ENCODE peak calls at places on chromosomes 16 and 17, in ten cellular contexts. One of them, this sample, is unnamed.

GRCh38 chr16:73890524-73891500 is 405.8 kb upstream of the PSMD7 start:
- DNase-seq in heart right ventricle: no peak
- DNase-seq in upper lobe of right lung: no peak
- DNase-seq in A673: peak
- DNase-seq in AG04450: no peak
- DNase-seq in DND-41: peak
- DNase-seq in fibroblast of lung: peak
- DNase-seq in epithelial cell of esophagus: peak
- DNase-seq in cardiac fibroblast: peak
- DNase-seq in astrocyte of the spinal cord: no peak
- DNase-seq in this sample: no peak

GRCh38 chr17:75507712-75508111 is 7.6 kb downstream of the CASKIN2 start:
- DNase-seq in A673: no peak
- DNase-seq in fibroblast of lung: no peak
- DNase-seq in AG04450: no peak
- DNase-seq in astrocyte of the spinal cord: no peak
- DNase-seq in DND-41: no peak
- DNase-seq in heart right ventricle: no peak
- DNase-seq in upper lobe of right lung: no peak
- DNase-seq in epithelial cell of esophagus: no peak
- DNase-seq in cardiac fibroblast: no peak
- DNase-seq in this sample: no peak

GRCh38 chr16:80009971-80010659 is 409.6 kb upstream of the MAF start:
- DNase-seq in heart right ventricle: no peak
- DNase-seq in astrocyte of the spinal cord: no peak
- DNase-seq in A673: no peak
- DNase-seq in epithelial cell of esophagus: no peak
- DNase-seq in upper lobe of right lung: no peak
- DNase-seq in fibroblast of lung: no peak
- DNase-seq in DND-41: no peak
- DNase-seq in cardiac fibroblast: no peak
- DNase-seq in AG04450: no peak
- DNase-seq in this sample: no peak

GRCh38 chr17:27559996-27560481 is 70.9 kb upstream of the LGALS9 start:
- DNase-seq in upper lobe of right lung: no peak
- DNase-seq in fibroblast of lung: peak
- DNase-seq in astrocyte of the spinal cord: peak
- DNase-seq in DND-41: no peak
- DNase-seq in cardiac fibroblast: peak
- DNase-seq in epithelial cell of esophagus: peak
- DNase-seq in heart right ventricle: peak
- DNase-seq in AG04450: peak
- DNase-seq in A673: peak
- DNase-seq in this sample: no peak

GRCh38 chr16:89485701-89486246 is 4.6 kb downstream of the ANKRD11 start:
- DNase-seq in AG04450: no peak
- DNase-seq in cardiac fibroblast: no peak
- DNase-seq in epithelial cell of esophagus: no peak
- DNase-seq in astrocyte of the spinal cord: no peak
- DNase-seq in DND-41: no peak
- DNase-seq in upper lobe of right lung: no peak
- DNase-seq in A673: no peak
- DNase-seq in fibroblast of lung: no peak
- DNase-seq in heart right ventricle: no peak
- DNase-seq in this sample: no peak

GRCh38 chr16:83932955-83933673 is 19.9 kb upstream of the OSGIN1 start:
- DNase-seq in heart right ventricle: no peak
- DNase-seq in fibroblast of lung: no peak
- DNase-seq in astrocyte of the spinal cord: no peak
- DNase-seq in DND-41: no peak
- DNase-seq in upper lobe of right lung: no peak
- DNase-seq in AG04450: no peak
- DNase-seq in cardiac fibroblast: no peak
- DNase-seq in epithelial cell of esophagus: no peak
- DNase-seq in A673: no peak
- DNase-seq in this sample: no peak

GRCh38 chr16:84838383-84838948 is 18.7 kb downstream of the CRISPLD2 start:
- DNase-seq in A673: no peak
- DNase-seq in epithelial cell of esophagus: no peak
- DNase-seq in DND-41: no peak
- DNase-seq in heart right ventricle: no peak
- DNase-seq in upper lobe of right lung: no peak
- DNase-seq in astrocyte of the spinal cord: no peak
- DNase-seq in fibroblast of lung: peak
- DNase-seq in cardiac fibroblast: no peak
- DNase-seq in AG04450: no peak
- DNase-seq in this sample: no peak

GRCh38 chr16:20309786-20310185 is 17.5 kb downstream of the GP2 start:
- DNase-seq in fibroblast of lung: no peak
- DNase-seq in astrocyte of the spinal cord: no peak
- DNase-seq in upper lobe of right lung: no peak
- DNase-seq in cardiac fibroblast: no peak
- DNase-seq in DND-41: no peak
- DNase-seq in A673: no peak
- DNase-seq in AG04450: no peak
- DNase-seq in heart right ventricle: no peak
- DNase-seq in epithelial cell of esophagus: no peak
- DNase-seq in this sample: no peak

GRCh38 chr17:10767237-10767636 is 36.7 kb downstream of the TMEM238L start:
- DNase-seq in AG04450: no peak
- DNase-seq in upper lobe of right lung: no peak
- DNase-seq in DND-41: no peak
- DNase-seq in epithelial cell of esophagus: no peak
- DNase-seq in heart right ventricle: no peak
- DNase-seq in fibroblast of lung: no peak
- DNase-seq in A673: no peak
- DNase-seq in cardiac fibroblast: no peak
- DNase-seq in astrocyte of the spinal cord: no peak
- DNase-seq in this sample: no peak

GRCh38 chr17:48601184-48601527 is 3.6 kb downstream of the HOXB6 start:
- DNase-seq in cardiac fibroblast: no peak
- DNase-seq in fibroblast of lung: no peak
- DNase-seq in heart right ventricle: no peak
- DNase-seq in AG04450: no peak
- DNase-seq in upper lobe of right lung: no peak
- DNase-seq in DND-41: no peak
- DNase-seq in astrocyte of the spinal cord: no peak
- DNase-seq in A673: no peak
- DNase-seq in epithelial cell of esophagus: no peak
- DNase-seq in this sample: no peak
- H3K4me3 ChIP-seq in cardiac fibroblast: no peak
- H3K4me3 ChIP-seq in fibroblast of lung: no peak
- H3K4me3 ChIP-seq in heart right ventricle: no peak
- H3K4me3 ChIP-seq in AG04450: no peak
- H3K4me3 ChIP-seq in upper lobe of right lung: no peak
- H3K4me3 ChIP-seq in DND-41: no peak
- H3K4me3 ChIP-seq in astrocyte of the spinal cord: peak
- H3K4me3 ChIP-seq in A673: no peak
- H3K4me3 ChIP-seq in epithelial cell of esophagus: no peak
- H3K4me3 ChIP-seq in this sample: no peak

DNA sequence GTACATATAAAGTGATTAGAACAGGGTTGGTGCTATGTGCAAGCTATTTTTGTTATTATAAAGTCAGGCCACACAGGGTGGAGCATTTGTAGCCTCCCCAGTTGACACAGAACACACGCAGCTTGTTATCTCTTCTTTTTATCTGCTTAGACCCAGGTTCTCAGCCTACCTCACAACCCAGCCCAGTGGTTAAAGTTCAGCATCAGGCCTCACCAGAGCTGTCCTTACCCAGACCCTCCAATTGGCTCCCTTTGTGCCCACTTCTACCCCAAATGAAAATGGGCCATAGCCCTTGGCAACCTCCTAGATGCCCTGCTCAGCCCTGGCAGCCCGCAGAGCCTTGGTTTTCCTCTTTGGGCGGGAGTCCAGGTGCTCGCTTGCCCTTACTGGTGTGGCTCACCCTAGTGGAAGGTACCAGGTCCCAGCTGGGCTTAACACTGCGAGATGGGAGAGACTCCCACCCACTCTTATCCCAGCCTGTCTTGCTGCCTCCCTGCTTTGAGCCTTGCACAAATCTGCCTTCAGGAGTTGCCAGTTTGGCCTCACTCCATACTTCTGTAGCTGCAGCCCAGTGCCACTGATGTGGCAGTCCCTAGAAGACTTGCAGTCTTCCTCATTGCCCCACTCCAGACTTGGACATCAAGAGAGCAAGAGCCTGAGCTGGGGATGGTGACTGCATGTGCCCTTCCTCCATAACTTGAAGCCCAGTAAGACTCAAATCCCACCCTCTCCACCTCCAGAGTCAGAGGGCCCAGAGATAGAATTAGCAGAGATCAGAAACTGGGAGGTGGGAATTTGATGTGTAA is 1.2 kb upstream of the PIGS start:
- DNase-seq in DND-41: no peak
- DNase-seq in cardiac fibroblast: no peak
- DNase-seq in heart right ventricle: peak
- DNase-seq in upper lobe of right lung: no peak
- DNase-seq in fibroblast of lung: no peak
- DNase-seq in epithelial cell of esophagus: no peak
- DNase-seq in AG04450: no peak
- DNase-seq in astrocyte of the spinal cord: no peak
- DNase-seq in A673: no peak
- DNase-seq in this sample: peak
- H3K4me3 ChIP-seq in DND-41: peak
- H3K4me3 ChIP-seq in cardiac fibroblast: no peak
- H3K4me3 ChIP-seq in heart right ventricle: peak
- H3K4me3 ChIP-seq in upper lobe of right lung: peak
- H3K4me3 ChIP-seq in fibroblast of lung: peak
- H3K4me3 ChIP-seq in epithelial cell of esophagus: no peak
- H3K4me3 ChIP-seq in AG04450: no peak
- H3K4me3 ChIP-seq in astrocyte of the spinal cord: no peak
- H3K4me3 ChIP-seq in A673: peak
- H3K4me3 ChIP-seq in this sample: peak

GRCh38 chr17:40124279-40125141 is 2.7 kb downstream of the MSL1 start:
- DNase-seq in fibroblast of lung: peak
- DNase-seq in AG04450: no peak
- DNase-seq in heart right ventricle: no peak
- DNase-seq in epithelial cell of esophagus: peak
- DNase-seq in cardiac fibroblast: peak
- DNase-seq in DND-41: peak
- DNase-seq in A673: no peak
- DNase-seq in astrocyte of the spinal cord: no peak
- DNase-seq in upper lobe of right lung: no peak
- DNase-seq in this sample: peak
- H3K4me3 ChIP-seq in fibroblast of lung: peak
- H3K4me3 ChIP-seq in AG04450: peak
- H3K4me3 ChIP-seq in heart right ventricle: peak
- H3K4me3 ChIP-seq in epithelial cell of esophagus: peak
- H3K4me3 ChIP-seq in cardiac fibroblast: peak
- H3K4me3 ChIP-seq in DND-41: peak
- H3K4me3 ChIP-seq in A673: peak
- H3K4me3 ChIP-seq in astrocyte of the spinal cord: peak
- H3K4me3 ChIP-seq in upper lobe of right lung: peak
- H3K4me3 ChIP-seq in this sample: peak

GRCh38 chr17:12312692-12313091 is 292.0 kb downstream of the MAP2K4 start:
- DNase-seq in heart right ventricle: no peak
- DNase-seq in DND-41: no peak
- DNase-seq in A673: no peak
- DNase-seq in AG04450: no peak
- DNase-seq in cardiac fibroblast: no peak
- DNase-seq in astrocyte of the spinal cord: no peak
- DNase-seq in fibroblast of lung: no peak
- DNase-seq in epithelial cell of esophagus: no peak
- DNase-seq in upper lobe of right lung: no peak
- DNase-seq in this sample: no peak
- H3K4me3 ChIP-seq in heart right ventricle: no peak
- H3K4me3 ChIP-seq in DND-41: no peak
- H3K4me3 ChIP-seq in A673: no peak
- H3K4me3 ChIP-seq in AG04450: no peak
- H3K4me3 ChIP-seq in cardiac fibroblast: no peak
- H3K4me3 ChIP-seq in astrocyte of the spinal cord: no peak
- H3K4me3 ChIP-seq in fibroblast of lung: no peak
- H3K4me3 ChIP-seq in epithelial cell of esophagus: no peak
- H3K4me3 ChIP-seq in upper lobe of right lung: no peak
- H3K4me3 ChIP-seq in this sample: no peak

DNA sequence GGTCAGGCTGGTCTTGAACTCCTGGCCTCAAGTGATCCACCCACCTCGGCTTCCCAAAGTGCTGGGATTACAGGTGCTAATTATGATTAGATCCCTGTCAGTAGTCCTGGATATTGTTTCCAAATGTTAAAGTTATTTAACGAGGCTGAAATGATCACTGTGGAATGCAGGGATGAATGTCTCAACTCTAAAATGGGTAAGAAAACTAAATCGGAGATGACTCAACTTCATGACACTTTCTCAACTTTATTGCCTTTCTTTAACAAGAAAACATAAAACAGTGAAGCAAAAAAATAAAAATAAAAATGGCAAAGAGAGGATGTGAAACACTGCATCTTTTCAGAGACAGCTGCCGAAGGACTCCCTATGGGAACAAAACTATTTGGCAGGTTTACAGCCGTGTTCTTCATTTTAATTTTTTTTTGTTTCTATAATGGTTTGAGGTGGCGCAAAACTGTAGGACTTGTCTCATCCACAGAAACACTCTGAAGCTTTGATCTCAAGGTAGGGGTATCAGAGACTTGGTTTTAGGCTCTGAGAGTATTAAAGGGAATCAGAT is 382.0 kb downstream of the GRIN2A start:
- DNase-seq in epithelial cell of esophagus: no peak
- DNase-seq in AG04450: no peak
- DNase-seq in A673: no peak
- DNase-seq in fibroblast of lung: no peak
- DNase-seq in cardiac fibroblast: peak
- DNase-seq in heart right ventricle: no peak
- DNase-seq in DND-41: no peak
- DNase-seq in upper lobe of right lung: no peak
- DNase-seq in astrocyte of the spinal cord: no peak
- DNase-seq in this sample: no peak
- H3K4me3 ChIP-seq in epithelial cell of esophagus: no peak
- H3K4me3 ChIP-seq in AG04450: no peak
- H3K4me3 ChIP-seq in A673: no peak
- H3K4me3 ChIP-seq in fibroblast of lung: no peak
- H3K4me3 ChIP-seq in cardiac fibroblast: no peak
- H3K4me3 ChIP-seq in heart right ventricle: no peak
- H3K4me3 ChIP-seq in DND-41: no peak
- H3K4me3 ChIP-seq in upper lobe of right lung: no peak
- H3K4me3 ChIP-seq in astrocyte of the spinal cord: no peak
- H3K4me3 ChIP-seq in this sample: no peak

GRCh38 chr17:45314761-45315549 is 1.9 kb downstream of the MAP3K14 start:
- DNase-seq in A673: no peak
- DNase-seq in astrocyte of the spinal cord: no peak
- DNase-seq in epithelial cell of esophagus: no peak
- DNase-seq in DND-41: no peak
- DNase-seq in AG04450: no peak
- DNase-seq in cardiac fibroblast: no peak
- DNase-seq in fibroblast of lung: no peak
- DNase-seq in upper lobe of right lung: no peak
- DNase-seq in heart right ventricle: no peak
- DNase-seq in this sample: no peak
- H3K4me3 ChIP-seq in A673: no peak
- H3K4me3 ChIP-seq in astrocyte of the spinal cord: peak
- H3K4me3 ChIP-seq in epithelial cell of esophagus: peak
- H3K4me3 ChIP-seq in DND-41: no peak
- H3K4me3 ChIP-seq in AG04450: peak
- H3K4me3 ChIP-seq in cardiac fibroblast: peak
- H3K4me3 ChIP-seq in fibroblast of lung: peak
- H3K4me3 ChIP-seq in upper lobe of right lung: peak
- H3K4me3 ChIP-seq in heart right ventricle: peak
- H3K4me3 ChIP-seq in this sample: peak

DNA sequence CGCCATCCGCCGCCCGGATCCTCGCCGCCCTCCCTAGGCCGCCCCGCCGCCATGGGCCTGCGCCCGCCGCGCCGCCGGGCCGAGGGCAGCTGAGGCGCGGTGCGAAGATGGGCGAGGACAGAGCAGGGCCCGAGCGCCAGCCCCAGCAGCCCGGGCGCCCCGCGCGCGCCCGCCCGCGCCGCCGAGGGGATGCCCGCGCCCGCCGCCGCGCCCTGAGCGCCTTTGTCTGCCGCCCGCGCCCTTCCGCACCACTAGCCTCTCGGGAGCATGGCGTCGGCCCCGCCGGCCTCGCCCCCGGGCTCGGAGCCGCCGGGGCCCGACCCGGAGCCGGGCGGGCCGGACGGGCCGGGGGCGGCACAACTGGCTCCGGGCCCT is 278 bp downstream of the RAB11FIP3 start:
- DNase-seq in AG04450: no peak
- DNase-seq in epithelial cell of esophagus: peak
- DNase-seq in heart right ventricle: no peak
- DNase-seq in cardiac fibroblast: no peak
- DNase-seq in DND-41: no peak
- DNase-seq in astrocyte of the spinal cord: no peak
- DNase-seq in upper lobe of right lung: no peak
- DNase-seq in A673: no peak
- DNase-seq in fibroblast of lung: no peak
- DNase-seq in this sample: no peak
- H3K4me3 ChIP-seq in AG04450: peak
- H3K4me3 ChIP-seq in epithelial cell of esophagus: peak
- H3K4me3 ChIP-seq in heart right ventricle: peak
- H3K4me3 ChIP-seq in cardiac fibroblast: peak
- H3K4me3 ChIP-seq in DND-41: peak
- H3K4me3 ChIP-seq in astrocyte of the spinal cord: peak
- H3K4me3 ChIP-seq in upper lobe of right lung: peak
- H3K4me3 ChIP-seq in A673: peak
- H3K4me3 ChIP-seq in fibroblast of lung: no peak
- H3K4me3 ChIP-seq in this sample: peak